ENCODE peak calls at places on chromosome 3, in six cellular contexts. L is CD4-positive, alpha-beta T cell; P is NCI-H460; A is naive thymus-derived CD4-positive, alpha-beta T cell; H is neural crest cell; O is activated T-cell treated with anti-CD3 and anti-CD28 coated beads, Interleukin-2, amount 50 U/mL, for 24 hours. F is an unnamed sample.

GRCh38 chr3:133487920-133488540 is 85.5 kb upstream of the CDV3 start:
- DNase-seq in A (peak), O (peak), H (no peak), L (peak), P (no peak), F (no peak)

GRCh38 chr3:25895443-25895842 is 105.6 kb downstream of the OXSM start:
- DNase-seq in A (no peak), L (no peak), P (no peak), O (no peak), H (no peak), F (no peak)

GRCh38 chr3:151912041-151912440 is 38.6 kb downstream of the SUCNR1 start:
- DNase-seq in A (no peak), O (no peak), P (no peak), L (no peak), H (no peak), F (no peak)

GRCh38 chr3:72154391-72155300 is 369.7 kb upstream of the PROK2 start:
- DNase-seq in P (no peak), L (no peak), H (no peak), O (no peak), A (no peak), F (no peak)

GRCh38 chr3:184234224-184234623 is 4.8 kb downstream of the VWA5B2 start:
- DNase-seq in A (no peak), P (no peak), O (no peak), H (no peak), L (no peak), F (no peak)

GRCh38 chr3:11603628-11604027 is 40.1 kb downstream of the VGLL4 start:
- DNase-seq in H (no peak), A (no peak), P (no peak), L (no peak), O (no peak), F (no peak)

GRCh38 chr3:10980216-10980799 is 12.2 kb upstream of the SLC6A1 start:
- DNase-seq in L (no peak), H (no peak), P (no peak), O (no peak), A (no peak), F (no peak)

GRCh38 chr3:123499316-123499715 is 50.4 kb upstream of the ADCY5 start:
- DNase-seq in P (no peak), O (no peak), L (no peak), H (no peak), A (no peak), F (no peak)

GRCh38 chr3:70225146-70225545 is 87.3 kb downstream of the MDFIC2 start:
- DNase-seq in O (no peak), A (no peak), P (no peak), H (no peak), L (no peak), F (no peak)

GRCh38 chr3:186413615-186414415 is 51.8 kb upstream of the DGKG start:
- DNase-seq in L (no peak), H (no peak), P (no peak), A (no peak), O (peak), F (no peak)

GRCh38 chr3:157410945-157411344 is 25.7 kb upstream of the PTX3 start:
- DNase-seq in A (no peak), L (no peak), O (no peak), H (no peak), P (no peak), F (no peak)

GRCh38 chr3:1087066-1087555 is 5.7 kb upstream of the CNTN6 start:
- DNase-seq in L (no peak), P (peak), O (no peak), A (no peak), H (no peak), F (peak)

GRCh38 chr3:181687190-181687589 is 24.5 kb upstream of the SOX2 start:
- DNase-seq in O (no peak), A (no peak), L (no peak), H (no peak), P (no peak), F (no peak)

GRCh38 chr3:159766563-159767185 is 222.0 kb upstream of the IL12A start:
- DNase-seq in H (no peak), P (no peak), A (no peak), O (no peak), L (no peak), F (no peak)

GRCh38 chr3:129536374-129536667 is 6.7 kb upstream of the H1-8 start:
- DNase-seq in H (no peak), A (no peak), L (no peak), O (no peak), P (no peak), F (no peak)

GRCh38 chr3:100525753-100526612 is 33.6 kb downstream of the TMEM45A start:
- DNase-seq in P (no peak), A (no peak), L (no peak), O (no peak), H (no peak), F (no peak)

GRCh38 chr3:171116365-171116764 is 89.8 kb upstream of the SLC2A2 start:
- DNase-seq in P (no peak), H (no peak), O (no peak), L (no peak), A (no peak), F (no peak)

GRCh38 chr3:55409802-55410201 is 77.3 kb downstream of the WNT5A start:
- DNase-seq in O (no peak), A (no peak), P (no peak), L (no peak), H (no peak), F (no peak)

GRCh38 chr3:156445117-156445968 is 109.6 kb downstream of the SSR3 start:
- DNase-seq in H (no peak), O (no peak), A (no peak), P (no peak), L (no peak), F (no peak)

GRCh38 chr3:67897686-67898336 is 243.4 kb upstream of the SUCLG2 start:
- DNase-seq in P (no peak), A (no peak), H (no peak), L (no peak), O (no peak), F (no peak)

GRCh38 chr3:69108813-69109212 is 13.6 kb downstream of the LMOD3 start:
- DNase-seq in A (no peak), P (no peak), L (no peak), H (no peak), O (no peak), F (no peak)

GRCh38 chr3:42712716-42713372 is 10.2 kb upstream of the HHATL start:
- DNase-seq in O (no peak), P (no peak), H (no peak), L (no peak), A (no peak), F (no peak)

GRCh38 chr3:106120334-106120733 is 251.5 kb upstream of the CBLB start:
- DNase-seq in H (no peak), A (no peak), P (peak), O (no peak), L (no peak), F (no peak)

GRCh38 chr3:150345021-150345538 is 63.0 kb upstream of the TSC22D2 start:
- DNase-seq in L (no peak), O (no peak), H (no peak), A (no peak), P (no peak), F (no peak)

GRCh38 chr3:54347933-54348332 is 225.6 kb downstream of the CACNA2D3 start:
- DNase-seq in O (no peak), L (no peak), A (no peak), P (no peak), H (no peak), F (no peak)

GRCh38 chr3:21913791-21914190 is 162.8 kb upstream of the ZNF385D start:
- DNase-seq in P (no peak), H (no peak), A (no peak), O (no peak), L (no peak), F (no peak)

GRCh38 chr3:167886690-167887089 is 151.2 kb downstream of the SERPINI1 start:
- DNase-seq in O (no peak), A (no peak), P (no peak), L (no peak), H (no peak), F (no peak)

GRCh38 chr3:12943124-12944021 is 102.0 kb upstream of the RPL32 start:
- DNase-seq in P (no peak), L (no peak), A (no peak), H (no peak), O (no peak), F (no peak)

GRCh38 chr3:33030802-33031201 is 66.1 kb downstream of the GLB1 start:
- DNase-seq in H (no peak), A (no peak), P (no peak), L (no peak), O (no peak), F (no peak)

F was measured in NCI-H748 treated with DMSO at 0.1 percent for 48 hours.